ENCODE peak calls at places on chromosomes 11 and 22, in nine cellular contexts. D is mammary epithelial cell; L is stimulated activated CD4-positive, alpha-beta T cell treated with anti-CD3 and anti-CD28 coated beads, Interleukin-4, amount 100 ng/mL, for 48 hours; Y is COLO829; O is NCI-H1930; G is NCI-H774; W is activated gamma-delta T cell treated with anti-CD3 and anti-CD28 coated beads, Interleukin-2, amount 50 U/mL, for 16 hours; C is stomach; I is HT1080. E is an unnamed sample.

GRCh38 chr11:70583781-70584218 is 185.5 kb downstream of the CTTN start:
- DNase-seq in I (no peak), Y (no peak), O (no peak), W (no peak), G (no peak), D (no peak), C (no peak), L (no peak), E (no peak)

GRCh38 chr11:100878474-100878873 is 191.4 kb downstream of the ARHGAP42 start:
- DNase-seq in C (no peak), D (no peak), O (no peak), I (no peak), L (no peak), G (no peak), Y (no peak), W (no peak), E (no peak)

GRCh38 chr11:95829580-95830259 is 39.4 kb downstream of the CEP57 start:
- DNase-seq in Y (no peak), D (peak), C (no peak), L (no peak), W (no peak), O (no peak), I (no peak), G (no peak), E (no peak)

GRCh38 chr11:131038597-131038996 is 122.3 kb upstream of the SNX19 start:
- DNase-seq in Y (peak), O (peak), D (peak), C (no peak), L (no peak), G (no peak), W (no peak), I (peak), E (peak)

GRCh38 chr22:41334951-41335635 is 33.8 kb downstream of the ZC3H7B start:
- DNase-seq in G (no peak), C (no peak), L (no peak), D (no peak), W (no peak), Y (no peak), O (no peak), I (no peak), E (no peak)

GRCh38 chr22:38461057-38461413 is 6.0 kb upstream of the KCNJ4 start:
- DNase-seq in O (no peak), Y (no peak), W (no peak), C (no peak), D (no peak), G (no peak), I (no peak), L (no peak), E (no peak)

GRCh38 chr11:110199184-110199981 is 97.0 kb downstream of the RDX start:
- DNase-seq in G (no peak), D (peak), W (no peak), L (no peak), I (no peak), Y (no peak), C (no peak), O (no peak), E (no peak)

GRCh38 chr11:88363566-88364169 is 26.1 kb upstream of the CTSC start:
- DNase-seq in G (no peak), D (peak), C (no peak), I (peak), L (no peak), W (no peak), O (no peak), Y (peak), E (no peak)

GRCh38 chr22:27628891-27629631 is 172.5 kb downstream of the MN1 start:
- DNase-seq in D (peak), I (no peak), O (no peak), C (no peak), G (no peak), L (no peak), W (no peak), Y (no peak), E (no peak)

GRCh38 chr11:100789500-100789899 is 102.4 kb downstream of the ARHGAP42 start:
- DNase-seq in L (no peak), G (no peak), O (no peak), C (no peak), W (no peak), Y (no peak), D (no peak), I (no peak), E (no peak)

GRCh38 chr11:62539238-62539925 is 7.2 kb downstream of the AHNAK start:
- DNase-seq in G (peak), C (peak), W (no peak), D (peak), O (no peak), L (peak), I (peak), Y (no peak), E (no peak)

GRCh38 chr11:72394456-72394855 is 39.9 kb downstream of the CLPB start:
- DNase-seq in W (no peak), O (no peak), L (no peak), G (no peak), Y (no peak), C (no peak), I (no peak), D (no peak), E (no peak)

GRCh38 chr11:56950510-56950909 is 38.2 kb upstream of the OR5AK2 start:
- DNase-seq in W (no peak), D (no peak), I (no peak), Y (no peak), L (no peak), O (no peak), G (no peak), C (no peak), E (no peak)

GRCh38 chr11:34160049-34160721 is 54.8 kb downstream of the NAT10 start:
- DNase-seq in I (no peak), O (no peak), D (no peak), Y (no peak), L (no peak), W (no peak), G (no peak), C (no peak), E (no peak)

GRCh38 chr11:133041165-133041564 is 491.1 kb downstream of the OPCML start:
- DNase-seq in L (no peak), Y (no peak), C (no peak), W (no peak), O (no peak), G (no peak), D (no peak), I (no peak), E (no peak)

GRCh38 chr11:2453436-2453835 is 8.6 kb downstream of the KCNQ1 start:
- DNase-seq in Y (no peak), C (no peak), W (no peak), D (no peak), L (no peak), O (no peak), I (no peak), G (no peak), E (no peak)

GRCh38 chr11:65487467-65488272 is 11.2 kb upstream of the MALAT1 start:
- DNase-seq in Y (peak), W (no peak), C (peak), L (no peak), O (peak), D (peak), G (peak), I (peak), E (peak)

GRCh38 chr22:31954535-31955326 is 10.4 kb downstream of the YWHAH start:
- DNase-seq in Y (no peak), W (no peak), L (no peak), G (no peak), I (no peak), D (no peak), C (no peak), O (no peak), E (no peak)

GRCh38 chr11:93846411-93846810 is 4.0 kb downstream of the VSTM5 start:
- DNase-seq in L (no peak), C (no peak), O (no peak), W (no peak), G (no peak), I (no peak), Y (no peak), D (no peak), E (no peak)

GRCh38 chr11:10666976-10667892 is 26.3 kb downstream of the IRAG1 start:
- DNase-seq in C (no peak), I (no peak), L (no peak), W (no peak), O (no peak), Y (no peak), G (no peak), D (no peak), E (no peak)

GRCh38 chr11:105156231-105156630 is 16.7 kb upstream of the CARD18 start:
- DNase-seq in G (no peak), C (no peak), D (peak), I (no peak), L (no peak), Y (no peak), W (no peak), O (no peak), E (no peak)

GRCh38 chr11:47593934-47594855 is at the start of gene C1QTNF4:
- DNase-seq in Y (no peak), L (no peak), O (no peak), D (no peak), C (no peak), I (no peak), G (no peak), W (no peak), E (no peak)

GRCh38 chr22:40123387-40123786 is 54.3 kb upstream of the TNRC6B start:
- DNase-seq in G (no peak), C (no peak), D (no peak), Y (peak), W (no peak), I (no peak), O (no peak), L (no peak), E (no peak)

GRCh38 chr11:121449123-121449522 is 3.0 kb upstream of the SORL1 start:
- DNase-seq in D (no peak), Y (no peak), G (no peak), C (no peak), I (no peak), L (no peak), W (no peak), O (no peak), E (no peak)

GRCh38 chr11:104905271-104905670 is 7.0 kb upstream of the CASP12 start:
- DNase-seq in D (no peak), G (no peak), I (no peak), Y (no peak), O (no peak), C (no peak), L (no peak), W (no peak), E (no peak)

GRCh38 chr11:35114901-35115687 is 23.9 kb upstream of the CD44 start:
- DNase-seq in O (no peak), G (no peak), Y (no peak), C (no peak), W (no peak), L (no peak), I (no peak), D (no peak), E (no peak)

GRCh38 chr11:109808569-109808968 is 284.6 kb upstream of the ZC3H12C start:
- DNase-seq in W (no peak), O (no peak), D (peak), L (no peak), G (no peak), Y (no peak), C (no peak), I (peak), E (no peak)

GRCh38 chr22:31091106-31091975 is 10.2 kb downstream of the SMTN start:
- DNase-seq in L (no peak), C (no peak), O (no peak), I (no peak), G (no peak), Y (no peak), D (no peak), W (no peak), E (no peak)

GRCh38 chr22:36455571-36456458 is 25.6 kb downstream of the TXN2 start:
- DNase-seq in W (no peak), O (no peak), C (peak), L (no peak), D (no peak), G (no peak), Y (no peak), I (no peak), E (no peak)

E was measured in KBM-7.